ENCODE peak calls at places on chromosomes 6 and 20, in eight cellular contexts. I is DND-41; D is RCC 7860; W is NCI-H2171 treated with DMSO at 0.1 percent for 48 hours; A is AG04450; L is left ventricle myocardium inferior; E is effector CD4-positive, alpha-beta T cell; Z is hippocampal formation. N is an unnamed sample.

GRCh38 chr20:45340236-45340847 is 7.9 kb downstream of the SDC4 start:
- DNase-seq in I (no peak), D (no peak), W (no peak), A (no peak), L (peak), E (no peak), Z (no peak), N (no peak)

GRCh38 chr6:100186552-100186951 is 192.5 kb upstream of the MCHR2 start:
- DNase-seq in I (peak), D (no peak), W (no peak), A (no peak), L (no peak), E (no peak), Z (no peak), N (no peak)

GRCh38 chr6:130233332-130233731 is 10.6 kb upstream of the SAMD3 start:
- DNase-seq in I (no peak), D (no peak), W (no peak), A (peak), L (no peak), E (no peak), Z (no peak), N (no peak)

GRCh38 chr6:149082320-149082719 is 235.2 kb upstream of the TAB2 start:
- DNase-seq in I (peak), D (peak), W (peak), A (no peak), L (peak), E (peak), Z (peak), N (peak)

GRCh38 chr6:89859744-89860143 is 30.1 kb downstream of the CASP8AP2 start:
- DNase-seq in I (no peak), D (no peak), W (no peak), A (no peak), L (no peak), E (no peak), Z (no peak), N (no peak)

GRCh38 chr6:138795809-138796469 is at the start of gene ECT2L:
- DNase-seq in I (no peak), D (no peak), W (no peak), A (no peak), L (peak), E (no peak), Z (no peak), N (no peak)

GRCh38 chr20:43820742-43821330 is 93.8 kb upstream of the TOX2 start:
- DNase-seq in I (no peak), D (no peak), W (no peak), A (no peak), L (no peak), E (no peak), Z (no peak), N (no peak)

GRCh38 chr20:50142812-50143211 is 10.7 kb downstream of the PEDS1 start:
- DNase-seq in I (no peak), D (no peak), W (no peak), A (no peak), L (no peak), E (no peak), Z (no peak), N (no peak)

GRCh38 chr6:150652848-150653613 is 53.3 kb downstream of the PLEKHG1 start:
- DNase-seq in I (no peak), D (no peak), W (no peak), A (no peak), L (no peak), E (no peak), Z (no peak), N (no peak)

GRCh38 chr20:51345601-51346101 is 196.9 kb downstream of the NFATC2 start:
- DNase-seq in I (no peak), D (no peak), W (no peak), A (no peak), L (no peak), E (no peak), Z (no peak), N (no peak)

GRCh38 chr20:20821496-20822260 is 109.2 kb upstream of the RALGAPA2 start:
- DNase-seq in I (no peak), D (no peak), W (no peak), A (no peak), L (no peak), E (no peak), Z (no peak), N (no peak)

GRCh38 chr6:35202066-35202546 is 11.7 kb upstream of the SCUBE3 start:
- DNase-seq in I (no peak), D (no peak), W (no peak), A (no peak), L (peak), E (no peak), Z (no peak), N (no peak)

GRCh38 chr6:35272005-35272404 is 12.5 kb downstream of the ZNF76 start:
- DNase-seq in I (no peak), D (no peak), W (no peak), A (no peak), L (no peak), E (no peak), Z (no peak), N (no peak)

GRCh38 chr20:62623488-62624324 is 18.6 kb upstream of the SLCO4A1 start:
- DNase-seq in I (peak), D (peak), W (no peak), A (peak), L (peak), E (peak), Z (no peak), N (peak)

GRCh38 chr20:7848351-7848750 is 91.9 kb downstream of the HAO1 start:
- DNase-seq in I (no peak), D (no peak), W (no peak), A (no peak), L (no peak), E (no peak), Z (no peak), N (no peak)

GRCh38 chr6:19558934-19559333 is 278.2 kb upstream of the ID4 start:
- DNase-seq in I (no peak), D (no peak), W (no peak), A (no peak), L (no peak), E (no peak), Z (no peak), N (no peak)